ENCODE peak calls at places on chromosomes 2 and 18, in four cellular contexts. Y is AG04449, A is Calu3, R is left ventricle myocardium inferior. E is an unnamed sample.

GRCh38 chr2:191355170-191355758 is 110.1 kb downstream of the MYO1B start:
- DNase-seq in Y (no peak), A (no peak), R (no peak), E (no peak)

GRCh38 chr2:1995584-1995983 is 251.3 kb upstream of the PXDN start:
- DNase-seq in Y (no peak), A (no peak), R (no peak), E (no peak)

GRCh38 chr2:134375935-134376334 is 122.1 kb downstream of the MGAT5 start:
- DNase-seq in Y (no peak), A (peak), R (no peak), E (no peak)

GRCh38 chr2:127570282-127571250 is 35.1 kb downstream of the MYO7B start:
- DNase-seq in Y (no peak), A (no peak), R (peak), E (no peak)

GRCh38 chr2:238855891-238856580 is 8.2 kb downstream of the TWIST2 start:
- DNase-seq in Y (no peak), A (no peak), R (no peak), E (no peak)

GRCh38 chr2:189327879-189328351 is 113.4 kb upstream of the WDR75 start:
- DNase-seq in Y (peak), A (no peak), R (no peak), E (no peak)

GRCh38 chr18:59123588-59124369 is 15.9 kb upstream of the SEC11C start:
- DNase-seq in Y (peak), A (no peak), R (no peak), E (no peak)

GRCh38 chr2:85907671-85908157 is 18.9 kb upstream of the ST3GAL5 start:
- DNase-seq in Y (no peak), A (no peak), R (no peak), E (no peak)

GRCh38 chr18:74153377-74153776 is 5.1 kb downstream of the TIMM21 start:
- DNase-seq in Y (no peak), A (no peak), R (no peak), E (no peak)

GRCh38 chr2:200742426-200742825 is 69.3 kb upstream of the BZW1 start:
- DNase-seq in Y (no peak), A (no peak), R (peak), E (no peak)

GRCh38 chr2:97728091-97728596 is 14.8 kb downstream of the ZAP70 start:
- DNase-seq in Y (no peak), A (peak), R (peak), E (no peak)

GRCh38 chr2:202135111-202135874 is 62.2 kb downstream of the KIAA2012 start:
- DNase-seq in Y (peak), A (peak), R (peak), E (no peak)

GRCh38 chr18:42274488-42275137 is 319.6 kb downstream of the PIK3C3 start:
- DNase-seq in Y (no peak), A (no peak), R (no peak), E (no peak)
- TF ChIP-seq CTCF in Y (peak), A (no peak), R (peak), E (peak)

GRCh38 chr2:125313806-125314205 is 1288.7 kb downstream of the CNTNAP5 start:
- DNase-seq in Y (no peak), A (no peak), R (no peak), E (no peak)
- TF ChIP-seq CTCF in Y (no peak), A (no peak), R (no peak), E (no peak)

GRCh38 chr2:223465793-223466192 is 136.4 kb downstream of the SCG2 start:
- DNase-seq in Y (peak), A (peak), R (peak), E (no peak)

GRCh38 chr2:223469270-223470057 is 132.7 kb downstream of the SCG2 start:
- DNase-seq in Y (peak), A (no peak), R (peak), E (no peak)

GRCh38 chr2:223472771-223473170 is 129.4 kb downstream of the SCG2 start:
- DNase-seq in Y (no peak), A (no peak), R (no peak), E (no peak)

GRCh38 chr2:223464071-223464470 is 138.1 kb downstream of the SCG2 start:
- DNase-seq in Y (no peak), A (no peak), R (no peak), E (no peak)

DNA sequence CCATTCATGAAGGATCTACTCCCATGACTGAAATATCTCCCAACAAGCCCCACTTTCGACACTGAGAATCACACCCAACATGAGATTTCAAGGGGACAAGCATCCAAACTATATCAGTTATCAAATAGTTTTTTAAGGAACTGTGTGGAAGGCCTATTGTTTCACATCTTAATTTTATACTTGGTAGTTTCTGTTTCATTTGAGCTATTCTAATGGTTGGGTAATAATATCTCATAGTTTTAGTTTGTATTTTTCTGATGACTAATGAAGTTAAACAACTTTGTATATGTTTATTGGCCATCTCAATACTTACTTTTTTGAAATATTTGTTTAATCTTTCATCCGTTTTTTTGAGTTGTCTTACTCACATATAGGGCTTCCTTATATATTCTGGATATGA is 135.0 kb downstream of the SCG2 start:
- DNase-seq in Y (no peak), A (no peak), R (no peak), E (no peak)
- TF ChIP-seq CTCF in Y (no peak), A (no peak), R (no peak), E (no peak)

GRCh38 chr18:63511285-63511684 is 30.9 kb upstream of the SERPINB12 start:
- DNase-seq in Y (no peak), A (peak), R (no peak), E (peak)
- TF ChIP-seq CTCF in Y (peak), A (peak), R (peak), E (peak)

GRCh38 chr2:231642631-231643493 is 50.2 kb downstream of the TEX44 start:
- DNase-seq in Y (peak), A (peak), R (peak), E (no peak)
- TF ChIP-seq CTCF in Y (no peak), A (no peak), R (peak), E (no peak)

GRCh38 chr2:69119104-69119503 is 106.1 kb downstream of the ANTXR1 start:
- DNase-seq in Y (no peak), A (no peak), R (no peak), E (no peak)
- TF ChIP-seq CTCF in Y (no peak), A (no peak), R (no peak), E (no peak)

DNA sequence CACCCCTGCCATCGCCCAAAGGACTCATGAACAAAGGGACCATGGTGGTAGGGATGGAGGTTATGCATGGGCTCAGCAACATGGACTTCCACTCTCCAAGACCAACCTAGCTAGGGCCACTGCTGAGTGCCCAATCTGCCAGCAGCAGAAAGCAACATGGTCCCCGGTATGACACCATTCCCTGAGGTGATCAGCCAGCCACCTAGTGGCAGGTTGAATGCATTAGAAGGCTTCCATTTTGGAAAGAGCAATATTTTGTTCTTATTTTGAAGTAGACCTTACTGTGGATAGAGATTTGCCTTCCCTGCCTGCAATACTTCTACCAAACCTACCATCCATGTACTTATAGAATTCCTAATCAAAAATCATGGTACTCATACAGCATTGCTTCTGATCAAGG is 99.8 kb downstream of the METTL4 start:
- DNase-seq in Y (no peak), A (no peak), R (no peak), E (no peak)
- TF ChIP-seq CTCF in Y (no peak), A (no peak), R (no peak), E (peak)

DNA sequence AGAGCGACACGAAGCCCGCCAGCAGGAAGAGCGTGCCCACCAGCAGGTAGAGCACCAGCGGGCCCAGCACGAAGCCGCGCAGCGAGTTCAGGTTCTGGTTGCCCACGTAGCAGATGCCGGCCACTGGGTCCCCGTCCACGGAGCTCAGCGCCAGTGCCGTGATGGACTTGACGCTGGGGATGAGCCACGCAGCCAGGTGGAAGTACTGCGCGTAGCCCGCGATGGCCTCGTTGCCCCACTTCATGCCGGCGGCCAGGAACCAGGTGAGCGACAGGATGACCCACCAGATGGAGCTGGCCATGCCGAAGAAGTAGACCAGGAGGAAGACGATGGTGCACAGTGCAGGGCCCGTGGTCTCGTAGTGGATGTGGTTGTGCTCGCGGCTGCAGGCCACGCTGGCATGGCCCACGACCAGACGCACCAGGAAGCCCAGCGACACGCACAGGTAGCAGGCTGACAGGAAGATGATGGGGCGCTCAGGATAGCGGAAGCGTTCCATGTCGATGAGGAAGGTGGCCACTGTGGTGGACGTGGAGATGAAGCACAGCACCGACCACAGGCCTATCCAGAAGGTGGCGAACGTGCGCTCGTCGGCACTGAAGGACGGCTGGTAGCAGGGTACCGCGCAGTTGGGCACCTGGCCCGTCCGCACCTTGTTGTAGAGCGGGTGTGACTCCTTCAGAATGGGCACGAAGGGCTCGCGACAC is 2.1 kb downstream of the FZD5 start:
- DNase-seq in Y (no peak), A (peak), R (peak), E (no peak)
- TF ChIP-seq CTCF in Y (peak), A (peak), R (peak), E (peak)